ENCODE peak calls at places on chromosomes 5 and 9, in six cellular contexts. I is dorsolateral prefrontal cortex; K is uterus; S is brain microvascular endothelial cell; X is HL-60; J is CD4-positive, CD25-positive, alpha-beta regulatory T cell. G is an unnamed sample.

GRCh38 chr5:5422819-5423515 is 490 bp downstream of the ICE1 start:
- DNase-seq in J (no peak), I (no peak), X (no peak), K (no peak), S (no peak), G (no peak)

GRCh38 chr5:64292611-64293215 is 127.1 kb downstream of the RNF180 start:
- DNase-seq in S (peak; percentile 67), K (no peak), J (no peak), I (no peak), X (no peak), G (no peak)

GRCh38 chr9:115992834-115993233 is 160.8 kb upstream of the PAPPA start:
- DNase-seq in K (no peak), S (peak; percentile 60), X (no peak), J (no peak), I (no peak), G (no peak)

GRCh38 chr5:150945947-150946346 is 41.2 kb upstream of the ZNF300 start:
- DNase-seq in I (no peak), S (no peak), K (no peak), J (no peak), X (no peak), G (no peak)

GRCh38 chr9:78806492-78807160 is 509.7 kb downstream of the PSAT1 start:
- DNase-seq in J (no peak), I (no peak), X (no peak), K (no peak), S (no peak), G (no peak)

GRCh38 chr5:97840643-97841042 is 657.6 kb upstream of the RIOK2 start:
- DNase-seq in J (no peak), S (peak; percentile 11), I (no peak), K (no peak), X (no peak), G (no peak)

GRCh38 chr5:59103303-59103702 is 520.4 kb downstream of the RAB3C start:
- DNase-seq in K (no peak), I (no peak), J (no peak), S (no peak), X (no peak), G (no peak)

GRCh38 chr9:118009585-118009984 is 305.4 kb downstream of the TLR4 start:
- DNase-seq in J (no peak), K (no peak), I (no peak), X (no peak), S (no peak), G (no peak)

GRCh38 chr5:79834420-79835219 is 145.0 kb downstream of the CMYA5 start:
- DNase-seq in X (no peak), S (no peak), J (no peak), K (peak; percentile 55), I (no peak), G (no peak)

GRCh38 chr9:33524431-33524947 is 438 bp downstream of the ANKRD18B start:
- DNase-seq in K (no peak), J (no peak), S (no peak), I (peak; percentile 39), X (no peak), G (no peak)

GRCh38 chr9:128408963-128409431 is 11.7 kb upstream of the CERCAM start:
- DNase-seq in X (no peak), K (no peak), S (no peak), J (no peak), I (peak; percentile 88), G (peak; percentile 73)

GRCh38 chr5:159905496-159905895 is 10.8 kb upstream of the ADRA1B start:
- DNase-seq in K (no peak), J (no peak), I (no peak), S (peak; percentile 88), X (no peak), G (no peak)

GRCh38 chr9:115034801-115035200 is 83.2 kb downstream of the TNC start:
- DNase-seq in K (no peak), I (no peak), J (no peak), X (no peak), S (peak; percentile 66), G (no peak)

GRCh38 chr5:59357421-59357977 is 536.0 kb downstream of the PDE4D start:
- DNase-seq in I (no peak), K (no peak), X (no peak), J (no peak), S (peak; percentile 93), G (no peak)

GRCh38 chr9:87080512-87081225 is 133.4 kb upstream of the GAS1 start:
- DNase-seq in J (no peak), S (no peak), I (no peak), X (no peak), K (no peak), G (no peak)

GRCh38 chr9:132037470-132037869 is 42.2 kb downstream of the MED27 start:
- DNase-seq in X (no peak), S (no peak), K (no peak), I (no peak), J (no peak), G (no peak)

GRCh38 chr5:149002761-149003689 is 59.8 kb downstream of the SH3TC2 start:
- DNase-seq in J (no peak), X (no peak), S (peak; percentile 25), I (no peak), K (no peak), G (no peak)

GRCh38 chr5:123429221-123429954 is 6.2 kb upstream of the CEP120 start:
- DNase-seq in I (no peak), J (no peak), X (no peak), S (no peak), K (no peak), G (no peak)

GRCh38 chr9:129814432-129815223 is 9.3 kb downstream of the TOR1A start:
- DNase-seq in I (no peak), X (no peak), J (no peak), S (no peak), K (no peak), G (no peak)
- H3K27ac ChIP-seq in I (no peak overlapping the region), X (peak overlapping the region; percentile 21), J (no peak overlapping the region), S (no peak overlapping the region), K (no peak overlapping the region), G (no peak overlapping the region)

GRCh38 chr5:2669259-2669658 is 82.2 kb downstream of the IRX2 start:
- DNase-seq in K (no peak), I (no peak), X (no peak), S (no peak), J (no peak), G (no peak)
- H3K27ac ChIP-seq in K (no peak overlapping the region), I (no peak overlapping the region), X (no peak overlapping the region), S (no peak overlapping the region), J (no peak overlapping the region), G (no peak overlapping the region)

DNA sequence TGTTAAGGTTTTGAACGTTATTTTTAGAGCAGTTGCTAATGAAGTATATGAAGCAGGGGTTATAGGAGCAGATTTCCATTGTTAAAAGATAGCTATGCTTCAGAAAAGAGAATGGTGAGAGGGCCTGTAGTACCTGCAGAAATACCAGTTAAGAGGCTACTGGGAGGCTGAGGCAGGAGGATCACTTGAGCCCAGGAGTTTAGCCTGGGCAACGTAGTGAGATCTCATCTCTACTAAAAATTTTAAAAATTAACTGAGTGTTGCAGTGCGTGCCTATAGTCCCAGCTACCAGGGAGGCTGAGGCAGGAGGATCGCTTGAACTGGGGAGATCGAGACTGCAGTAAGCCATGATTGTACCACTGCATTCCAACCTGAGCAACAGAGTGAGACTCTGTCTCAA is 148.8 kb downstream of the ZCCHC7 start:
- DNase-seq in J (no peak), S (no peak), X (no peak), I (no peak), K (no peak), G (no peak)
- H3K27ac ChIP-seq in J (no peak overlapping the region), S (no peak overlapping the region), X (no peak overlapping the region), I (no peak overlapping the region), K (no peak overlapping the region), G (no peak overlapping the region)

DNA sequence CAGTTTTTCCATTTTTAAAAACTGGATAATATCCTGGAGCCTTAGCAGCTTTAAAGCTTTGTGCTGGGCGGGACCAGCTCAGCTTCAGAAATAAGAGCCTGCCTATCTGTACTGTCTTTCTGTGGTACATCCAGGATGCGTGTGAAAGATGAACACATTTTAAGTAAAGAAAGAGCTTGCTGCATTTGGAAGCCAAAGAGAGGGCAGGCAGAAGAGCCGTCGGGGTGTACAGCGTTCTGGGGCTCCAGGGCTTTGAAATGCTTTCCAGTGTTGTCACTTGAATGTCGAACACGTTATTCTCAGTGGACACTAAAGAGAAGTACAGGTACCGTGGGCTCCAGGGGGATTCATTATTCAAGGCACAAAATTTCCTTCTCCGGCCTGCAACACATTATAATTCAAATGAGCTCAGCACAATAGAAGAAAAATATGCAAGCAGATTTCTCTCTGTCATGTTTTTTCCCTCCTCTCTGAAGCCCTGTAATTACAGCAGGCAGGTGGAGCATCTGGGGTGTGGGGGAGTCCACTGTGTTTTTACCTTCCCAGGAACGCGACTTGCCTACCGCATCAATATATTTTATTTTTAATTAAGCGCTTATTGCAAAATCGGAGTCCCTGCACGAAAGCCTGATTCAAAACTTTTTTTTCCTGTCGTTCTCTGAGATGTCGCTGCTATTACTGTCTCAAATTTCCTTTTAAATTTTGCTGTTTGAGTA is 293.1 kb downstream of the ZSWIM6 start:
- DNase-seq in I (no peak), J (no peak), X (no peak), S (no peak), K (no peak), G (no peak)
- H3K27ac ChIP-seq in I (peak overlapping the region; percentile 91), J (no peak overlapping the region), X (no peak overlapping the region), S (no peak overlapping the region), K (peak overlapping the region; percentile 65), G (peak overlapping the region; percentile 97)

GRCh38 chr5:131997727-131998117 is 13.7 kb downstream of the ACSL6 start:
- DNase-seq in K (no peak), X (no peak), I (no peak), S (no peak), J (no peak), G (no peak)
- H3K27ac ChIP-seq in K (no peak overlapping the region), X (no peak overlapping the region), I (peak overlapping the region; percentile 86), S (no peak overlapping the region), J (no peak overlapping the region), G (peak overlapping the region; percentile 69)